ENCODE peak calls at places on chromosome 5, in five cellular contexts. N is neural progenitor cell, B is activated B cell treated with CpG ODN at 0.5 μM for 24 hours, Q is ovary, R is choroid plexus epithelial cell. K is an unnamed sample.

GRCh38 chr5:119417891-119418781 is 34.2 kb upstream of the HSD17B4 start:
- DNase-seq in B (no peak), R (peak), Q (no peak), N (peak), K (no peak)

GRCh38 chr5:13540154-13540815 is 404.2 kb downstream of the DNAH5 start:
- DNase-seq in N (no peak), R (no peak), B (no peak), Q (no peak), K (no peak)

GRCh38 chr5:176880393-176881020 is 18.6 kb downstream of the HK3 start:
- DNase-seq in R (no peak), Q (no peak), B (no peak), N (no peak), K (no peak)

GRCh38 chr5:156922207-156922792 is 40.7 kb downstream of the TIMD4 start:
- DNase-seq in R (no peak), B (no peak), N (no peak), Q (no peak), K (no peak)

GRCh38 chr5:148776780-148777179 is 49.6 kb upstream of the ADRB2 start:
- DNase-seq in R (peak), B (no peak), Q (no peak), N (no peak), K (no peak)

GRCh38 chr5:5270958-5271605 is 131.0 kb downstream of the ADAMTS16 start:
- DNase-seq in N (peak), R (peak), B (no peak), Q (peak), K (no peak)

GRCh38 chr5:180799902-180800801 is 2.5 kb downstream of the MGAT1 start:
- DNase-seq in Q (no peak), N (no peak), B (no peak), R (peak), K (no peak)

GRCh38 chr5:11853796-11854195 is 50.5 kb downstream of the CTNND2 start:
- DNase-seq in B (no peak), Q (no peak), R (no peak), N (no peak), K (no peak)

GRCh38 chr5:102453716-102454115 is 45.1 kb downstream of the SLCO6A1 start:
- DNase-seq in B (no peak), Q (no peak), N (no peak), R (peak), K (no peak)

GRCh38 chr5:69415584-69415958 is 655 bp downstream of the MARVELD2 start:
- DNase-seq in Q (no peak), R (no peak), B (no peak), N (peak), K (no peak)

GRCh38 chr5:125659316-125660071 is 763.7 kb upstream of the GRAMD2B start:
- DNase-seq in N (peak), R (peak), Q (no peak), B (no peak), K (no peak)

GRCh38 chr5:97534166-97534565 is 351.1 kb upstream of the RIOK2 start:
- DNase-seq in N (peak), R (peak), B (no peak), Q (peak), K (no peak)

GRCh38 chr5:65512170-65512937 is 30.6 kb upstream of the ADAMTS6 start:
- DNase-seq in B (no peak), Q (no peak), N (no peak), R (no peak), K (no peak)

GRCh38 chr5:73633060-73633459 is 7.1 kb downstream of the ARHGEF28 start:
- DNase-seq in B (no peak), R (peak), N (no peak), Q (no peak), K (no peak)

GRCh38 chr5:172417983-172418630 is 36.2 kb downstream of the SH3PXD2B start:
- DNase-seq in B (no peak), R (peak), N (no peak), Q (peak), K (no peak)

GRCh38 chr5:153084476-153084875 is 406.0 kb upstream of the GRIA1 start:
- DNase-seq in R (no peak), Q (no peak), B (no peak), N (no peak), K (no peak)

GRCh38 chr5:66538126-66538525 is 58.1 kb upstream of the MAST4 start:
- DNase-seq in N (no peak), R (no peak), B (no peak), Q (no peak), K (no peak)

GRCh38 chr5:66796306-66797292 is 200.4 kb downstream of the MAST4 start:
- DNase-seq in B (no peak), Q (no peak), N (no peak), R (peak), K (no peak)

GRCh38 chr5:107464876-107465275 is 205.9 kb downstream of the EFNA5 start:
- DNase-seq in B (no peak), Q (no peak), R (no peak), N (no peak), K (no peak)

GRCh38 chr5:154349621-154350020 is 96.2 kb upstream of the SAP30L start:
- DNase-seq in B (no peak), R (no peak), N (no peak), Q (no peak), K (no peak)

GRCh38 chr5:156482816-156483215 is 155.9 kb downstream of the SGCD start:
- DNase-seq in R (no peak), N (no peak), B (no peak), Q (no peak), K (no peak)

GRCh38 chr5:166907314-166907713 is 1384.1 kb upstream of the WWC1 start:
- DNase-seq in B (no peak), Q (no peak), R (peak), N (no peak), K (no peak)

GRCh38 chr5:38420691-38421395 is 135.6 kb downstream of the LIFR start:
- DNase-seq in B (no peak), N (peak), Q (peak), R (peak), K (no peak)

GRCh38 chr5:95390812-95391492 is at the start of gene FAM81B:
- DNase-seq in Q (no peak), N (no peak), R (no peak), B (no peak), K (no peak)

GRCh38 chr5:51033215-51033614 is 350.0 kb upstream of the ISL1 start:
- DNase-seq in N (no peak), B (no peak), Q (no peak), R (no peak), K (no peak)

GRCh38 chr5:21802869-21803490 is 1050.2 kb downstream of the CDH12 start:
- DNase-seq in B (no peak), N (peak), R (peak), Q (no peak), K (no peak)

GRCh38 chr5:41856644-41857491 is 13.4 kb downstream of the OXCT1 start:
- DNase-seq in B (peak), Q (peak), R (peak), N (peak), K (peak)

GRCh38 chr5:169688106-169688505 is 51.0 kb downstream of the DOCK2 start:
- DNase-seq in B (no peak), Q (no peak), R (no peak), N (no peak), K (no peak)

GRCh38 chr5:136169218-136169617 is 23.7 kb downstream of the SMIM32 start:
- DNase-seq in N (no peak), Q (no peak), B (no peak), R (no peak), K (no peak)

DNA sequence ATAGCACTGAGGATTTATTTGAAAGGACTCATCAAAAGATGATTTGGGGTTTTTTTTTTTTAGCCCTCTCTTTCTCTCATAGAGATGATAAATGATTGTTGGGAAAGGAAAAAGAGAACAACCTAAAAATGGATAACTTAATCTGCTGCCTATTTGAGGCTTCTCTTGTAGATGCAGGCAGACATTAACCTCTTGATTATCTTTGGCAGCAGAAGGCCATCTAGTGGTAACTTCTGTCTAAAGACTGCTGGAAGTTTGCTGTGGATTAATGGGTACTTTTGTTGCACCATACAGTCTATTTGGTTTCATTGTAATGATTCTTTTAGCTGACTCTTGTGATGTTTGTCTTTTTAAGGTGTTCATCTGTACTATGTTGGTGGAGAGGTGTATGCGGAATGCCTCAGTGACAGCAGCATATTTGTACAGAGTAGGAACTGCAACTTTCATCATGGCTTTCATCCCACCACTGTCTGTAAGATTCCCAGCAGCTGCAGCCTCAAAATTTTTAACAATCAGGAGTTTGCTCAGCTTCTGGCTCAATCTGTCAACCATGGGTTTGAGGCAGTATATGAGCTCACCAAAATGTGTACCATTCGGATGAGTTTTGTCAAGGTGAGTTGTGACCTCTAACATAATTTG is 18.8 kb downstream of the SMIM32 start:
- DNase-seq in Q (no peak), R (peak), N (peak), B (no peak), K (no peak)
- TF ChIP-seq CTCF in Q (peak), R (peak), N (peak), B (no peak), K (peak)

GRCh38 chr5:36876965-36877666 is 547 bp downstream of the NIPBL start:
- DNase-seq in N (peak), R (peak), B (peak), Q (peak), K (peak)

GRCh38 chr5:36876389-36876964 is at the start of gene NIPBL:
- DNase-seq in R (peak), B (peak), N (peak), Q (peak), K (peak)

GRCh38 chr5:36879274-36880033 is 2.9 kb downstream of the NIPBL start:
- DNase-seq in Q (no peak), R (no peak), N (no peak), B (no peak), K (no peak)

GRCh38 chr5:36878421-36879088 is 2.0 kb downstream of the NIPBL start:
- DNase-seq in Q (peak), R (peak), B (no peak), N (peak), K (no peak)

DNA sequence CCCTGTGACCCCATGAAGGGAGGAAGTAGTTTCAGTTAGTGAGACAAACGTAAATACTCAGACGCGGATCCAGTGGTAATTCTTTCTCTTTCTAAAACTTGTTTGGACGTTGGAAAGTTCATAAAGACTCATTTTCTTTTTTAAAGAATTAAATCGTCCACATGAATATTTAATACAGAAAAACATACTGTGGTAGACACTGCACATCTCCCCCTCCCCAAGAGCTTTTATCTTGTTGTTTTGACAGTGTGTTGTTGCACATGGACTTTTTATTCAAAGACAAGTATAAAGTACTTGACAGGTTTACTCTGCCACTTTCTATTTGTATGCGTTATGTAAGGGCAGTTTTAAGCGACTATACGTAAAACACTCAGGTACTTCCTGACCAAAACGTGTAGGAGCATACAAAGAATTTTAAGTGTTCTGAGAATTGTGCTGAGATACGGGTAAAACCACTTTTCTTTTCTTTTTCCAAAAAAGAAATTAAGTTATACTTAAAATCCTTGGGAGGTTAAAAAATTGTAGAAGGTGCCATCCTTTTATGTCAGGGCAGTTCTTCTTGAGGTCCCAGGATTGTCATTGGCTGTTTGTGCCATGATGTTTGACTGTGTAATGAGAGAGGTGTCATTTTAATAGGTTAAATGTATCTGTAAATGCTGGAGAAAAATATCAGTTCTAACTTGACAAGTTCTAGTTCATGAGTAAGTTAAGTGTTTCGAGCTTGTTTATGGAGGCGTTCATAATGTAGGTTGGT is 1.3 kb downstream of the NIPBL start:
- DNase-seq in B (no peak), N (peak), R (peak), Q (no peak), K (no peak)
- TF ChIP-seq CTCF in B (no peak), N (no peak), R (no peak), Q (no peak), K (no peak)

GRCh38 chr5:141825836-141826560 is 52.2 kb downstream of the PCDH1 start:
- DNase-seq in B (no peak), R (peak), N (peak), Q (no peak), K (no peak)
- TF ChIP-seq CTCF in B (no peak), R (peak), N (peak), Q (no peak), K (peak)

GRCh38 chr5:139461698-139462097 is 845 bp downstream of the ECSCR start:
- DNase-seq in N (no peak), B (no peak), Q (no peak), R (peak), K (no peak)

GRCh38 chr5:139459451-139459934 is 3.0 kb downstream of the ECSCR start:
- DNase-seq in N (no peak), R (peak), B (no peak), Q (no peak), K (no peak)

GRCh38 chr5:139461176-139461575 is 1.4 kb downstream of the ECSCR start:
- DNase-seq in N (no peak), B (no peak), R (no peak), Q (no peak), K (no peak)

GRCh38 chr5:139458580-139459407 is 3.7 kb downstream of the ECSCR start:
- DNase-seq in R (peak), B (no peak), Q (no peak), N (no peak), K (peak)

DNA sequence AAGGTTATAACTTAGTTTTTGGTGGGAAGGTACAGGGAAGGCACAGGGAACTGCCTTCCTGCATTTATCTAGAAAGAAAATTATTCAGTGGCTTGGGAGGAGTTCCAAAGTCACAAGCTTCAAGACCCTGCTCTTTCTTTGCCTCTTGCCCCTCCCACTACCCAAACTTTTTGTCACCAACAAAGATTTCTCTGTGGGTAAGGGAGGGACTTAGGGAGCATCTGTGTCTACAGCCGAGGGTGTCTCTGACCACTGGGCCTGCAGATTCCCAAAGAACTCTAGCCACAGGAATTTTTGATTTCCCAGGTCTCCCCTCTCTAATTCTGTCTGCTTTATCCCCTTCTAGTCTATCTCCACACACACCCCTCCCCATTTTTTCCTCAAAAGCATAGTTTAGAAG is 2.1 kb downstream of the ECSCR start:
- DNase-seq in R (no peak), Q (no peak), N (no peak), B (no peak), K (no peak)
- TF ChIP-seq CTCF in R (no peak), Q (no peak), N (no peak), B (no peak), K (no peak)

DNA sequence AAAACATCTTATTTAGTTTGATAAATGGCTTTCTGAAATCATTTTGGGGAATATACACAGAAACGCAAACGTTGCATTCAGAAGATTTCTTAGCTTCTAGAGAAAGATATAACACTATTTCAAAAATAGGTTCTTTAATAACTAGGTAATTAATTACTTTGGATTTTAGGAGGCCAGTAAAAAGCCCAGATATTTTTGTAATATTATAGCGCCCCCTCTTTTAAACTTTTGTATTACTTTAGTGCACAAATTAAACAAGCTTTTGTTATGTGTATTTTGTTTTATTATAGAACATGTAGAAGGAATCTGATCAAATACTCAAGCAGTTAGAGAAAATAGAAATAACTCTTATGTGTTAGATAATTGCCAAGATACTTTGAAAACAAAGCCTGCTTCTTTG is 57.7 kb downstream of the COMMD10 start:
- DNase-seq in R (no peak), N (no peak), Q (no peak), B (no peak), K (no peak)
- TF ChIP-seq CTCF in R (peak), N (peak), Q (no peak), B (no peak), K (no peak)

K was measured in natural killer cell.